ENCODE peak calls at places on chromosomes 13 and 19, in eight cellular contexts. G is brain microvascular endothelial cell; W is mesenteric fat pad; P is NCI-H1048; Y is T-cell; Z is activated CD8-positive, alpha-beta T cell treated with anti-CD3 and anti-CD28 coated beads for 36 hours; S is amniotic stem cell; I is Kasumi-1. H is an unnamed sample.

GRCh38 chr19:4061178-4061682 is 5.5 kb downstream of the ZBTB7A start:
- DNase-seq in W (peak; percentile 96), S (no peak), Y (peak; percentile 29), I (no peak), P (no peak), Z (peak; percentile 57), G (no peak), H (no peak)

GRCh38 chr13:99980201-99981114 is 1.1 kb upstream of the ZIC2 start:
- DNase-seq in S (peak; percentile 20), I (no peak), W (peak; percentile 89), P (peak; percentile 20), Y (peak; percentile 45), Z (peak; percentile 73), G (peak; percentile 70), H (peak; percentile 96)

GRCh38 chr19:40716031-40716654 is 543 bp downstream of the COQ8B start:
- DNase-seq in P (no peak), I (no peak), S (peak; percentile 89), Y (peak; percentile 21), G (peak; percentile 94), Z (peak; percentile 93), W (no peak), H (no peak)

GRCh38 chr19:14494910-14495677 is 833 bp downstream of the GIPC1 start:
- DNase-seq in Y (no peak), Z (no peak), W (no peak), I (no peak), S (no peak), P (no peak), G (no peak), H (no peak)

GRCh38 chr13:26992951-26993490 is 178.6 kb downstream of the USP12 start:
- DNase-seq in P (no peak), S (no peak), Y (no peak), G (no peak), Z (no peak), W (peak; percentile 59), I (no peak), H (no peak)

GRCh38 chr19:39370735-39371134 is 20.2 kb downstream of the PAF1 start:
- DNase-seq in P (no peak), G (no peak), W (no peak), Y (no peak), Z (no peak), S (no peak), I (no peak), H (no peak)

GRCh38 chr19:2197270-2197669 is 33.5 kb downstream of the DOT1L start:
- DNase-seq in P (no peak), Z (no peak), I (no peak), G (no peak), W (no peak), Y (no peak), S (no peak), H (no peak)

GRCh38 chr13:51714663-51715168 is 89.2 kb downstream of the DHRS12 start:
- DNase-seq in Y (no peak), I (no peak), G (peak; percentile 77), S (no peak), Z (no peak), W (no peak), P (no peak), H (peak; percentile 82)

GRCh38 chr13:37640499-37640898 is 41.9 kb upstream of the POSTN start:
- DNase-seq in P (no peak), Z (no peak), W (no peak), S (peak; percentile 45), G (peak; percentile 64), Y (no peak), I (peak; percentile 38), H (peak; percentile 34)

GRCh38 chr13:27783111-27783510 is 9.2 kb upstream of the GSX1 start:
- DNase-seq in W (no peak), P (no peak), Z (no peak), S (no peak), Y (no peak), I (no peak), G (no peak), H (no peak)

H was measured in NB4.